ENCODE peak calls at places on chromosomes 12 and 14, in eight cellular contexts. One of them, this sample, is unnamed.

GRCh38 chr14:89025581-89026236 is 201.3 kb downstream of the TTC8 start:
- DNase-seq in activated gamma-delta T cell treated with anti-CD3 and anti-CD28 coated beads, Interleukin-2, amount 50 U/mL, for 16 hours: no peak
- DNase-seq in DND-41: no peak
- DNase-seq in activated CD4-positive, CD25-positive, alpha-beta regulatory T cell: no peak
- DNase-seq in activated T-helper 1 cell treated with Interleukin-2 at 50 U/mL for 16 hours: no peak
- DNase-seq in AG04450: no peak
- DNase-seq in lung: no peak
- DNase-seq in astrocyte of the spinal cord: no peak
- DNase-seq in this sample: no peak

GRCh38 chr14:68854421-68854820 is 61.6 kb upstream of the ZFP36L1 start:
- DNase-seq in activated T-helper 1 cell treated with Interleukin-2 at 50 U/mL for 16 hours: no peak
- DNase-seq in lung: no peak
- DNase-seq in astrocyte of the spinal cord: no peak
- DNase-seq in activated gamma-delta T cell treated with anti-CD3 and anti-CD28 coated beads, Interleukin-2, amount 50 U/mL, for 16 hours: no peak
- DNase-seq in AG04450: no peak
- DNase-seq in DND-41: no peak
- DNase-seq in activated CD4-positive, CD25-positive, alpha-beta regulatory T cell: no peak
- DNase-seq in this sample: no peak

GRCh38 chr12:58496411-58496810 is 423.9 kb downstream of the LRIG3 start:
- DNase-seq in lung: no peak
- DNase-seq in activated CD4-positive, CD25-positive, alpha-beta regulatory T cell: no peak
- DNase-seq in AG04450: no peak
- DNase-seq in astrocyte of the spinal cord: peak
- DNase-seq in activated gamma-delta T cell treated with anti-CD3 and anti-CD28 coated beads, Interleukin-2, amount 50 U/mL, for 16 hours: no peak
- DNase-seq in activated T-helper 1 cell treated with Interleukin-2 at 50 U/mL for 16 hours: no peak
- DNase-seq in DND-41: no peak
- DNase-seq in this sample: no peak

GRCh38 chr12:25208554-25208953 is 13.5 kb downstream of the ETFRF1 start:
- DNase-seq in astrocyte of the spinal cord: no peak
- DNase-seq in lung: no peak
- DNase-seq in activated T-helper 1 cell treated with Interleukin-2 at 50 U/mL for 16 hours: no peak
- DNase-seq in activated gamma-delta T cell treated with anti-CD3 and anti-CD28 coated beads, Interleukin-2, amount 50 U/mL, for 16 hours: no peak
- DNase-seq in AG04450: no peak
- DNase-seq in DND-41: no peak
- DNase-seq in activated CD4-positive, CD25-positive, alpha-beta regulatory T cell: no peak
- DNase-seq in this sample: no peak

GRCh38 chr12:59321278-59321677 is 274.6 kb upstream of the SLC16A7 start:
- DNase-seq in AG04450: no peak
- DNase-seq in lung: no peak
- DNase-seq in activated T-helper 1 cell treated with Interleukin-2 at 50 U/mL for 16 hours: no peak
- DNase-seq in activated CD4-positive, CD25-positive, alpha-beta regulatory T cell: no peak
- DNase-seq in astrocyte of the spinal cord: no peak
- DNase-seq in activated gamma-delta T cell treated with anti-CD3 and anti-CD28 coated beads, Interleukin-2, amount 50 U/mL, for 16 hours: no peak
- DNase-seq in DND-41: no peak
- DNase-seq in this sample: no peak

GRCh38 chr14:106564058-106564643 is 1037.8 kb downstream of the TMEM121 start:
- DNase-seq in activated T-helper 1 cell treated with Interleukin-2 at 50 U/mL for 16 hours: peak
- DNase-seq in activated CD4-positive, CD25-positive, alpha-beta regulatory T cell: peak
- DNase-seq in astrocyte of the spinal cord: no peak
- DNase-seq in DND-41: peak
- DNase-seq in activated gamma-delta T cell treated with anti-CD3 and anti-CD28 coated beads, Interleukin-2, amount 50 U/mL, for 16 hours: peak
- DNase-seq in lung: peak
- DNase-seq in AG04450: no peak
- DNase-seq in this sample: no peak

GRCh38 chr12:52867636-52868035 is 18.8 kb upstream of the KRT78 start:
- DNase-seq in AG04450: no peak
- DNase-seq in DND-41: peak
- DNase-seq in activated T-helper 1 cell treated with Interleukin-2 at 50 U/mL for 16 hours: no peak
- DNase-seq in activated CD4-positive, CD25-positive, alpha-beta regulatory T cell: no peak
- DNase-seq in activated gamma-delta T cell treated with anti-CD3 and anti-CD28 coated beads, Interleukin-2, amount 50 U/mL, for 16 hours: no peak
- DNase-seq in astrocyte of the spinal cord: no peak
- DNase-seq in lung: no peak
- DNase-seq in this sample: no peak

GRCh38 chr12:76033116-76034001 is 1.8 kb upstream of the PHLDA1 start:
- DNase-seq in activated T-helper 1 cell treated with Interleukin-2 at 50 U/mL for 16 hours: no peak
- DNase-seq in astrocyte of the spinal cord: peak
- DNase-seq in lung: no peak
- DNase-seq in activated CD4-positive, CD25-positive, alpha-beta regulatory T cell: no peak
- DNase-seq in activated gamma-delta T cell treated with anti-CD3 and anti-CD28 coated beads, Interleukin-2, amount 50 U/mL, for 16 hours: no peak
- DNase-seq in DND-41: no peak
- DNase-seq in AG04450: no peak
- DNase-seq in this sample: no peak

GRCh38 chr12:27970391-27970980 is 2.0 kb downstream of the PTHLH start:
- DNase-seq in DND-41: no peak
- DNase-seq in activated gamma-delta T cell treated with anti-CD3 and anti-CD28 coated beads, Interleukin-2, amount 50 U/mL, for 16 hours: no peak
- DNase-seq in activated T-helper 1 cell treated with Interleukin-2 at 50 U/mL for 16 hours: no peak
- DNase-seq in astrocyte of the spinal cord: peak
- DNase-seq in AG04450: no peak
- DNase-seq in lung: no peak
- DNase-seq in activated CD4-positive, CD25-positive, alpha-beta regulatory T cell: no peak
- DNase-seq in this sample: no peak

GRCh38 chr12:130872179-130873096 is 572 bp downstream of the RAN start:
- DNase-seq in activated T-helper 1 cell treated with Interleukin-2 at 50 U/mL for 16 hours: peak
- DNase-seq in activated gamma-delta T cell treated with anti-CD3 and anti-CD28 coated beads, Interleukin-2, amount 50 U/mL, for 16 hours: no peak
- DNase-seq in AG04450: no peak
- DNase-seq in activated CD4-positive, CD25-positive, alpha-beta regulatory T cell: peak
- DNase-seq in DND-41: peak
- DNase-seq in astrocyte of the spinal cord: peak
- DNase-seq in lung: peak
- DNase-seq in this sample: no peak

GRCh38 chr12:122013792-122014590 is 7.7 kb upstream of the BCL7A start:
- DNase-seq in AG04450: no peak
- DNase-seq in activated CD4-positive, CD25-positive, alpha-beta regulatory T cell: no peak
- DNase-seq in astrocyte of the spinal cord: no peak
- DNase-seq in activated T-helper 1 cell treated with Interleukin-2 at 50 U/mL for 16 hours: no peak
- DNase-seq in DND-41: peak
- DNase-seq in activated gamma-delta T cell treated with anti-CD3 and anti-CD28 coated beads, Interleukin-2, amount 50 U/mL, for 16 hours: no peak
- DNase-seq in lung: no peak
- DNase-seq in this sample: no peak

GRCh38 chr12:121955258-121956040 is 37.1 kb downstream of the CFAP251 start:
- DNase-seq in activated gamma-delta T cell treated with anti-CD3 and anti-CD28 coated beads, Interleukin-2, amount 50 U/mL, for 16 hours: no peak
- DNase-seq in AG04450: no peak
- DNase-seq in activated T-helper 1 cell treated with Interleukin-2 at 50 U/mL for 16 hours: no peak
- DNase-seq in lung: no peak
- DNase-seq in activated CD4-positive, CD25-positive, alpha-beta regulatory T cell: no peak
- DNase-seq in DND-41: no peak
- DNase-seq in astrocyte of the spinal cord: peak
- DNase-seq in this sample: no peak

GRCh38 chr14:64746298-64747250 is 42.4 kb downstream of the PLEKHG3 start:
- DNase-seq in lung: no peak
- DNase-seq in activated CD4-positive, CD25-positive, alpha-beta regulatory T cell: no peak
- DNase-seq in AG04450: no peak
- DNase-seq in activated gamma-delta T cell treated with anti-CD3 and anti-CD28 coated beads, Interleukin-2, amount 50 U/mL, for 16 hours: no peak
- DNase-seq in DND-41: no peak
- DNase-seq in activated T-helper 1 cell treated with Interleukin-2 at 50 U/mL for 16 hours: no peak
- DNase-seq in astrocyte of the spinal cord: peak
- DNase-seq in this sample: no peak

GRCh38 chr14:83467811-83468210 is 1934.2 kb upstream of the SEL1L start:
- DNase-seq in DND-41: no peak
- DNase-seq in lung: no peak
- DNase-seq in activated CD4-positive, CD25-positive, alpha-beta regulatory T cell: no peak
- DNase-seq in activated gamma-delta T cell treated with anti-CD3 and anti-CD28 coated beads, Interleukin-2, amount 50 U/mL, for 16 hours: no peak
- DNase-seq in AG04450: no peak
- DNase-seq in astrocyte of the spinal cord: peak
- DNase-seq in activated T-helper 1 cell treated with Interleukin-2 at 50 U/mL for 16 hours: no peak
- DNase-seq in this sample: no peak

GRCh38 chr14:104786091-104786586 is 9.4 kb downstream of the AKT1 start:
- DNase-seq in DND-41: no peak
- DNase-seq in activated CD4-positive, CD25-positive, alpha-beta regulatory T cell: no peak
- DNase-seq in activated T-helper 1 cell treated with Interleukin-2 at 50 U/mL for 16 hours: no peak
- DNase-seq in lung: no peak
- DNase-seq in astrocyte of the spinal cord: no peak
- DNase-seq in AG04450: no peak
- DNase-seq in activated gamma-delta T cell treated with anti-CD3 and anti-CD28 coated beads, Interleukin-2, amount 50 U/mL, for 16 hours: no peak
- DNase-seq in this sample: no peak

GRCh38 chr12:110639336-110640178 is 25.6 kb downstream of the TCTN1 start:
- DNase-seq in AG04450: peak
- DNase-seq in activated gamma-delta T cell treated with anti-CD3 and anti-CD28 coated beads, Interleukin-2, amount 50 U/mL, for 16 hours: no peak
- DNase-seq in lung: no peak
- DNase-seq in activated CD4-positive, CD25-positive, alpha-beta regulatory T cell: no peak
- DNase-seq in astrocyte of the spinal cord: peak
- DNase-seq in DND-41: no peak
- DNase-seq in activated T-helper 1 cell treated with Interleukin-2 at 50 U/mL for 16 hours: no peak
- DNase-seq in this sample: no peak

GRCh38 chr14:29927596-29928341 is at the start of gene PRKD1:
- DNase-seq in activated CD4-positive, CD25-positive, alpha-beta regulatory T cell: no peak
- DNase-seq in activated gamma-delta T cell treated with anti-CD3 and anti-CD28 coated beads, Interleukin-2, amount 50 U/mL, for 16 hours: no peak
- DNase-seq in AG04450: no peak
- DNase-seq in activated T-helper 1 cell treated with Interleukin-2 at 50 U/mL for 16 hours: no peak
- DNase-seq in astrocyte of the spinal cord: peak
- DNase-seq in lung: peak
- DNase-seq in DND-41: no peak
- DNase-seq in this sample: peak

GRCh38 chr12:51076235-51076930 is 7.0 kb downstream of the CSRNP2 start:
- DNase-seq in DND-41: peak
- DNase-seq in activated T-helper 1 cell treated with Interleukin-2 at 50 U/mL for 16 hours: no peak
- DNase-seq in AG04450: no peak
- DNase-seq in astrocyte of the spinal cord: no peak
- DNase-seq in lung: no peak
- DNase-seq in activated CD4-positive, CD25-positive, alpha-beta regulatory T cell: no peak
- DNase-seq in activated gamma-delta T cell treated with anti-CD3 and anti-CD28 coated beads, Interleukin-2, amount 50 U/mL, for 16 hours: no peak
- DNase-seq in this sample: no peak

GRCh38 chr12:128920468-128920867 is 67.2 kb downstream of the GLT1D1 start:
- DNase-seq in activated gamma-delta T cell treated with anti-CD3 and anti-CD28 coated beads, Interleukin-2, amount 50 U/mL, for 16 hours: no peak
- DNase-seq in AG04450: no peak
- DNase-seq in astrocyte of the spinal cord: no peak
- DNase-seq in lung: peak
- DNase-seq in activated CD4-positive, CD25-positive, alpha-beta regulatory T cell: no peak
- DNase-seq in activated T-helper 1 cell treated with Interleukin-2 at 50 U/mL for 16 hours: no peak
- DNase-seq in DND-41: no peak
- DNase-seq in this sample: no peak

GRCh38 chr12:124428136-124428791 is 133.4 kb downstream of the RFLNA start:
- DNase-seq in activated CD4-positive, CD25-positive, alpha-beta regulatory T cell: no peak
- DNase-seq in activated T-helper 1 cell treated with Interleukin-2 at 50 U/mL for 16 hours: no peak
- DNase-seq in DND-41: no peak
- DNase-seq in lung: no peak
- DNase-seq in astrocyte of the spinal cord: peak
- DNase-seq in AG04450: peak
- DNase-seq in activated gamma-delta T cell treated with anti-CD3 and anti-CD28 coated beads, Interleukin-2, amount 50 U/mL, for 16 hours: no peak
- DNase-seq in this sample: peak

GRCh38 chr12:126897102-126897501 is 1369.9 kb upstream of the TMEM132C start:
- DNase-seq in DND-41: no peak
- DNase-seq in AG04450: no peak
- DNase-seq in activated gamma-delta T cell treated with anti-CD3 and anti-CD28 coated beads, Interleukin-2, amount 50 U/mL, for 16 hours: no peak
- DNase-seq in astrocyte of the spinal cord: no peak
- DNase-seq in activated CD4-positive, CD25-positive, alpha-beta regulatory T cell: no peak
- DNase-seq in activated T-helper 1 cell treated with Interleukin-2 at 50 U/mL for 16 hours: no peak
- DNase-seq in lung: no peak
- DNase-seq in this sample: no peak

GRCh38 chr12:114812858-114813761 is 129.1 kb upstream of the TBX3 start:
- DNase-seq in activated T-helper 1 cell treated with Interleukin-2 at 50 U/mL for 16 hours: no peak
- DNase-seq in astrocyte of the spinal cord: peak
- DNase-seq in DND-41: no peak
- DNase-seq in activated gamma-delta T cell treated with anti-CD3 and anti-CD28 coated beads, Interleukin-2, amount 50 U/mL, for 16 hours: no peak
- DNase-seq in activated CD4-positive, CD25-positive, alpha-beta regulatory T cell: no peak
- DNase-seq in lung: no peak
- DNase-seq in AG04450: peak
- DNase-seq in this sample: no peak

GRCh38 chr12:71075743-71076142 is 82.1 kb downstream of the TSPAN8 start:
- DNase-seq in DND-41: no peak
- DNase-seq in activated T-helper 1 cell treated with Interleukin-2 at 50 U/mL for 16 hours: no peak
- DNase-seq in lung: no peak
- DNase-seq in activated CD4-positive, CD25-positive, alpha-beta regulatory T cell: no peak
- DNase-seq in AG04450: no peak
- DNase-seq in activated gamma-delta T cell treated with anti-CD3 and anti-CD28 coated beads, Interleukin-2, amount 50 U/mL, for 16 hours: no peak
- DNase-seq in astrocyte of the spinal cord: no peak
- DNase-seq in this sample: no peak

GRCh38 chr14:30034049-30034635 is 106.5 kb upstream of the PRKD1 start:
- DNase-seq in lung: no peak
- DNase-seq in DND-41: no peak
- DNase-seq in activated T-helper 1 cell treated with Interleukin-2 at 50 U/mL for 16 hours: no peak
- DNase-seq in AG04450: no peak
- DNase-seq in astrocyte of the spinal cord: peak
- DNase-seq in activated gamma-delta T cell treated with anti-CD3 and anti-CD28 coated beads, Interleukin-2, amount 50 U/mL, for 16 hours: no peak
- DNase-seq in activated CD4-positive, CD25-positive, alpha-beta regulatory T cell: no peak
- DNase-seq in this sample: peak

GRCh38 chr12:48069253-48069652 is 36.6 kb downstream of the SENP1 start:
- DNase-seq in DND-41: no peak
- DNase-seq in AG04450: no peak
- DNase-seq in activated CD4-positive, CD25-positive, alpha-beta regulatory T cell: no peak
- DNase-seq in lung: no peak
- DNase-seq in activated T-helper 1 cell treated with Interleukin-2 at 50 U/mL for 16 hours: no peak
- DNase-seq in activated gamma-delta T cell treated with anti-CD3 and anti-CD28 coated beads, Interleukin-2, amount 50 U/mL, for 16 hours: no peak
- DNase-seq in astrocyte of the spinal cord: no peak
- DNase-seq in this sample: no peak

GRCh38 chr12:47846294-47846996 is 26.7 kb upstream of the HDAC7 start:
- DNase-seq in activated CD4-positive, CD25-positive, alpha-beta regulatory T cell: no peak
- DNase-seq in lung: no peak
- DNase-seq in activated gamma-delta T cell treated with anti-CD3 and anti-CD28 coated beads, Interleukin-2, amount 50 U/mL, for 16 hours: no peak
- DNase-seq in activated T-helper 1 cell treated with Interleukin-2 at 50 U/mL for 16 hours: no peak
- DNase-seq in DND-41: no peak
- DNase-seq in AG04450: no peak
- DNase-seq in astrocyte of the spinal cord: no peak
- DNase-seq in this sample: no peak

GRCh38 chr12:9933966-9934365 is 1.8 kb upstream of the CLEC2A start:
- DNase-seq in astrocyte of the spinal cord: no peak
- DNase-seq in AG04450: no peak
- DNase-seq in activated CD4-positive, CD25-positive, alpha-beta regulatory T cell: no peak
- DNase-seq in activated T-helper 1 cell treated with Interleukin-2 at 50 U/mL for 16 hours: no peak
- DNase-seq in DND-41: no peak
- DNase-seq in activated gamma-delta T cell treated with anti-CD3 and anti-CD28 coated beads, Interleukin-2, amount 50 U/mL, for 16 hours: no peak
- DNase-seq in lung: no peak
- DNase-seq in this sample: no peak

GRCh38 chr14:51780741-51781140 is 79.7 kb upstream of the GNG2 start:
- DNase-seq in activated CD4-positive, CD25-positive, alpha-beta regulatory T cell: no peak
- DNase-seq in AG04450: no peak
- DNase-seq in activated gamma-delta T cell treated with anti-CD3 and anti-CD28 coated beads, Interleukin-2, amount 50 U/mL, for 16 hours: no peak
- DNase-seq in astrocyte of the spinal cord: no peak
- DNase-seq in lung: no peak
- DNase-seq in DND-41: no peak
- DNase-seq in activated T-helper 1 cell treated with Interleukin-2 at 50 U/mL for 16 hours: no peak
- DNase-seq in this sample: no peak

GRCh38 chr12:132986001-132986884 is at the start of gene ZNF26:
- DNase-seq in DND-41: peak
- DNase-seq in astrocyte of the spinal cord: peak
- DNase-seq in activated gamma-delta T cell treated with anti-CD3 and anti-CD28 coated beads, Interleukin-2, amount 50 U/mL, for 16 hours: peak
- DNase-seq in AG04450: peak
- DNase-seq in activated T-helper 1 cell treated with Interleukin-2 at 50 U/mL for 16 hours: peak
- DNase-seq in lung: peak
- DNase-seq in activated CD4-positive, CD25-positive, alpha-beta regulatory T cell: peak
- DNase-seq in this sample: peak

GRCh38 chr12:54360717-54361456 is 3.4 kb downstream of the GPR84 start:
- DNase-seq in AG04450: no peak
- DNase-seq in astrocyte of the spinal cord: peak
- DNase-seq in activated CD4-positive, CD25-positive, alpha-beta regulatory T cell: peak
- DNase-seq in activated gamma-delta T cell treated with anti-CD3 and anti-CD28 coated beads, Interleukin-2, amount 50 U/mL, for 16 hours: no peak
- DNase-seq in activated T-helper 1 cell treated with Interleukin-2 at 50 U/mL for 16 hours: no peak
- DNase-seq in DND-41: peak
- DNase-seq in lung: peak
- DNase-seq in this sample: peak

GRCh38 chr12:79883216-79883615 is 51.7 kb downstream of the PPP1R12A start:
- DNase-seq in activated T-helper 1 cell treated with Interleukin-2 at 50 U/mL for 16 hours: no peak
- DNase-seq in activated gamma-delta T cell treated with anti-CD3 and anti-CD28 coated beads, Interleukin-2, amount 50 U/mL, for 16 hours: no peak
- DNase-seq in DND-41: no peak
- DNase-seq in activated CD4-positive, CD25-positive, alpha-beta regulatory T cell: no peak
- DNase-seq in astrocyte of the spinal cord: peak
- DNase-seq in AG04450: no peak
- DNase-seq in lung: no peak
- DNase-seq in this sample: no peak

GRCh38 chr12:108126990-108127468 is 2.1 kb upstream of the WSCD2 start:
- DNase-seq in DND-41: no peak
- DNase-seq in activated T-helper 1 cell treated with Interleukin-2 at 50 U/mL for 16 hours: no peak
- DNase-seq in activated gamma-delta T cell treated with anti-CD3 and anti-CD28 coated beads, Interleukin-2, amount 50 U/mL, for 16 hours: no peak
- DNase-seq in AG04450: no peak
- DNase-seq in lung: no peak
- DNase-seq in astrocyte of the spinal cord: no peak
- DNase-seq in activated CD4-positive, CD25-positive, alpha-beta regulatory T cell: no peak
- DNase-seq in this sample: no peak

GRCh38 chr12:53710098-53710497 is 17.2 kb downstream of the CALCOCO1 start:
- DNase-seq in activated T-helper 1 cell treated with Interleukin-2 at 50 U/mL for 16 hours: no peak
- DNase-seq in lung: no peak
- DNase-seq in activated gamma-delta T cell treated with anti-CD3 and anti-CD28 coated beads, Interleukin-2, amount 50 U/mL, for 16 hours: no peak
- DNase-seq in astrocyte of the spinal cord: no peak
- DNase-seq in AG04450: no peak
- DNase-seq in DND-41: no peak
- DNase-seq in activated CD4-positive, CD25-positive, alpha-beta regulatory T cell: no peak
- DNase-seq in this sample: peak

GRCh38 chr12:64733857-64734256 is 25.3 kb downstream of the GNS start:
- DNase-seq in AG04450: no peak
- DNase-seq in astrocyte of the spinal cord: no peak
- DNase-seq in lung: no peak
- DNase-seq in activated gamma-delta T cell treated with anti-CD3 and anti-CD28 coated beads, Interleukin-2, amount 50 U/mL, for 16 hours: no peak
- DNase-seq in DND-41: no peak
- DNase-seq in activated CD4-positive, CD25-positive, alpha-beta regulatory T cell: no peak
- DNase-seq in activated T-helper 1 cell treated with Interleukin-2 at 50 U/mL for 16 hours: no peak
- DNase-seq in this sample: no peak